ENCODE peak calls at places on chromosomes 7 and 10, in five cellular contexts. X is right cardiac atrium, F is GF-D8, A is A172, S is left cardiac atrium. D is an unnamed sample.

GRCh38 chr7:139426258-139427028 is 57.0 kb downstream of the KLRG2 start:
- DNase-seq in X (no peak), F (no peak), A (no peak), S (no peak), D (no peak)

GRCh38 chr7:78018541-78019456 is 220.2 kb downstream of the PHTF2 start:
- DNase-seq in X (peak), F (no peak), A (no peak), S (peak), D (peak)

GRCh38 chr10:76305930-76306612 is 874.6 kb downstream of the LRMDA start:
- DNase-seq in X (no peak), F (no peak), A (no peak), S (no peak), D (no peak)

GRCh38 chr10:14822879-14823755 is 14.7 kb downstream of the CDNF start:
- DNase-seq in X (no peak), F (no peak), A (peak), S (peak), D (peak)

GRCh38 chr10:62655337-62655994 is 149.1 kb upstream of the ADO start:
- DNase-seq in X (no peak), F (no peak), A (no peak), S (no peak), D (no peak)

GRCh38 chr7:3771906-3772305 is 470.9 kb downstream of the SDK1 start:
- DNase-seq in X (no peak), F (no peak), A (no peak), S (no peak), D (no peak)

GRCh38 chr10:102752934-102753664 is 9.4 kb downstream of the WBP1L start:
- DNase-seq in X (no peak), F (peak), A (peak), S (no peak), D (peak)

GRCh38 chr7:141700291-141700847 is 1.6 kb downstream of the DENND11 start:
- DNase-seq in X (no peak), F (no peak), A (no peak), S (no peak), D (peak)

GRCh38 chr10:80205478-80206276 is at the start of gene ANXA11:
- DNase-seq in X (peak), F (peak), A (peak), S (peak), D (peak)

GRCh38 chr7:78852951-78853350 is 600.5 kb downstream of the MAGI2 start:
- DNase-seq in X (no peak), F (no peak), A (peak), S (no peak), D (no peak)

GRCh38 chr10:21517134-21517982 is 8.1 kb downstream of the SKIDA1 start:
- DNase-seq in X (peak), F (no peak), A (peak), S (peak), D (peak)

GRCh38 chr10:124011464-124011863 is 81.9 kb downstream of the CHST15 start:
- DNase-seq in X (no peak), F (no peak), A (no peak), S (no peak), D (no peak)

GRCh38 chr10:8044908-8045727 is 9.4 kb upstream of the GATA3 start:
- DNase-seq in X (no peak), F (no peak), A (no peak), S (no peak), D (no peak)

GRCh38 chr7:152180587-152180986 is 155.1 kb downstream of the GALNT11 start:
- DNase-seq in X (no peak), F (no peak), A (no peak), S (no peak), D (no peak)

GRCh38 chr7:97107192-97107800 is 10.2 kb upstream of the SDHAF3 start:
- DNase-seq in X (no peak), F (no peak), A (no peak), S (no peak), D (no peak)

GRCh38 chr7:32033006-32033405 is 37.2 kb downstream of the PDE1C start:
- DNase-seq in X (no peak), F (no peak), A (peak), S (no peak), D (no peak)

GRCh38 chr7:74452748-74453320 is 872 bp upstream of the GTF2IRD1 start:
- DNase-seq in X (no peak), F (no peak), A (peak), S (no peak), D (no peak)

GRCh38 chr7:33733865-33734650 is 171.3 kb upstream of the BMPER start:
- DNase-seq in X (peak), F (no peak), A (no peak), S (peak), D (no peak)

GRCh38 chr10:69801094-69801433 is 642 bp upstream of the COL13A1 start:
- DNase-seq in X (peak), F (no peak), A (peak), S (peak), D (no peak)

GRCh38 chr7:103690576-103690975 is 244.6 kb upstream of the SLC26A5 start:
- DNase-seq in X (no peak), F (no peak), A (no peak), S (no peak), D (no peak)

GRCh38 chr7:128910569-128910945 is at the start of gene KCP:
- DNase-seq in X (no peak), F (no peak), A (no peak), S (peak), D (no peak)

GRCh38 chr7:24829787-24830186 is 72.5 kb upstream of the GSDME start:
- DNase-seq in X (no peak), F (no peak), A (no peak), S (no peak), D (no peak)

GRCh38 chr10:3655528-3655927 is 129.5 kb downstream of the KLF6 start:
- DNase-seq in X (no peak), F (peak), A (no peak), S (no peak), D (peak)

GRCh38 chr7:55147101-55147500 is 128.3 kb downstream of the EGFR start:
- DNase-seq in X (no peak), F (no peak), A (no peak), S (no peak), D (no peak)

GRCh38 chr7:24836084-24836483 is 78.8 kb upstream of the GSDME start:
- DNase-seq in X (no peak), F (peak), A (no peak), S (no peak), D (no peak)

GRCh38 chr7:26964409-26964808 is 100.0 kb upstream of the SKAP2 start:
- DNase-seq in X (no peak), F (no peak), A (no peak), S (no peak), D (no peak)

GRCh38 chr7:137990251-137990901 is 11.5 kb downstream of the CREB3L2 start:
- DNase-seq in X (no peak), F (no peak), A (no peak), S (no peak), D (no peak)